ENCODE peak calls at places on chromosomes 11 and 22, in six cellular contexts. One of them, this sample, is unnamed.
A peak's percentile ranks its signal among the peaks of the same experiment; 100 is the strongest.

GRCh38 chr22:33117821-33118220 is 59.6 kb upstream of the SYN3 start:
- DNase-seq in cardiac fibroblast: no peak
- DNase-seq in skeletal muscle cell: no peak
- DNase-seq in IMR-90: no peak
- DNase-seq in HS-5: no peak
- DNase-seq in GM06990: no peak
- DNase-seq in this sample: no peak

GRCh38 chr11:75308986-75309385 is 42.5 kb downstream of the ARRB1 start:
- DNase-seq in skeletal muscle cell: no peak
- DNase-seq in cardiac fibroblast: no peak
- DNase-seq in IMR-90: no peak
- DNase-seq in GM06990: no peak
- DNase-seq in HS-5: no peak
- DNase-seq in this sample: no peak

GRCh38 chr22:30001459-30001858 is 78.8 kb upstream of the HORMAD2 start:
- DNase-seq in cardiac fibroblast: no peak
- DNase-seq in HS-5: no peak
- DNase-seq in skeletal muscle cell: no peak
- DNase-seq in GM06990: no peak
- DNase-seq in IMR-90: no peak
- DNase-seq in this sample: no peak

GRCh38 chr11:17386331-17387084 is 2.0 kb downstream of the KCNJ11 start:
- DNase-seq in HS-5: no peak
- DNase-seq in skeletal muscle cell: no peak
- DNase-seq in cardiac fibroblast: peak; percentile 61
- DNase-seq in IMR-90: peak; percentile 34
- DNase-seq in GM06990: peak; percentile 43
- DNase-seq in this sample: peak; percentile 66

GRCh38 chr11:23310276-23310675 is 450.0 kb upstream of the CCDC179 start:
- DNase-seq in GM06990: no peak
- DNase-seq in IMR-90: peak; percentile 63
- DNase-seq in HS-5: no peak
- DNase-seq in cardiac fibroblast: peak; percentile 37
- DNase-seq in skeletal muscle cell: peak; percentile 23
- DNase-seq in this sample: no peak

GRCh38 chr11:119422505-119423416 is at the start of gene THY1:
- DNase-seq in skeletal muscle cell: no peak
- DNase-seq in cardiac fibroblast: peak; percentile 43
- DNase-seq in GM06990: no peak
- DNase-seq in IMR-90: peak; percentile 64
- DNase-seq in HS-5: no peak
- DNase-seq in this sample: no peak

GRCh38 chr11:24661313-24661712 is 164.5 kb downstream of the LUZP2 start:
- DNase-seq in HS-5: no peak
- DNase-seq in GM06990: no peak
- DNase-seq in cardiac fibroblast: no peak
- DNase-seq in skeletal muscle cell: no peak
- DNase-seq in IMR-90: no peak
- DNase-seq in this sample: no peak

GRCh38 chr11:12585861-12586260 is 88.4 kb upstream of the TEAD1 start:
- DNase-seq in GM06990: no peak
- DNase-seq in cardiac fibroblast: peak; percentile 13
- DNase-seq in IMR-90: no peak
- DNase-seq in HS-5: no peak
- DNase-seq in skeletal muscle cell: no peak
- DNase-seq in this sample: no peak

GRCh38 chr11:88229303-88229702 is 54.1 kb upstream of the RAB38 start:
- DNase-seq in GM06990: no peak
- DNase-seq in HS-5: no peak
- DNase-seq in cardiac fibroblast: no peak
- DNase-seq in IMR-90: no peak
- DNase-seq in skeletal muscle cell: no peak
- DNase-seq in this sample: no peak

GRCh38 chr11:116683982-116684381 is 88.8 kb downstream of the BUD13 start:
- DNase-seq in GM06990: no peak
- DNase-seq in skeletal muscle cell: no peak
- DNase-seq in HS-5: no peak
- DNase-seq in IMR-90: no peak
- DNase-seq in cardiac fibroblast: no peak
- DNase-seq in this sample: no peak

GRCh38 chr22:45429424-45429823 is 15.9 kb downstream of the RIBC2 start:
- DNase-seq in IMR-90: no peak
- DNase-seq in skeletal muscle cell: no peak
- DNase-seq in cardiac fibroblast: no peak
- DNase-seq in HS-5: no peak
- DNase-seq in GM06990: no peak
- DNase-seq in this sample: no peak

GRCh38 chr22:49077586-49077985 is 750.1 kb downstream of the BRD1 start:
- DNase-seq in HS-5: no peak
- DNase-seq in GM06990: no peak
- DNase-seq in skeletal muscle cell: no peak
- DNase-seq in cardiac fibroblast: no peak
- DNase-seq in IMR-90: no peak
- DNase-seq in this sample: no peak

GRCh38 chr11:69378303-69379141 is 84.6 kb downstream of the MYEOV start:
- DNase-seq in skeletal muscle cell: no peak
- DNase-seq in HS-5: no peak
- DNase-seq in cardiac fibroblast: no peak
- DNase-seq in IMR-90: no peak
- DNase-seq in GM06990: no peak
- DNase-seq in this sample: no peak

GRCh38 chr11:86440305-86440716 is 65.6 kb downstream of the CCDC81 start:
- DNase-seq in skeletal muscle cell: peak; percentile 75
- DNase-seq in HS-5: no peak
- DNase-seq in cardiac fibroblast: peak; percentile 91
- DNase-seq in GM06990: no peak
- DNase-seq in IMR-90: peak; percentile 55
- DNase-seq in this sample: no peak

GRCh38 chr11:14973621-14974020 is 1.5 kb upstream of the CALCA start:
- DNase-seq in IMR-90: peak; percentile 4
- DNase-seq in HS-5: no peak
- DNase-seq in skeletal muscle cell: no peak
- DNase-seq in GM06990: peak; percentile 40
- DNase-seq in cardiac fibroblast: peak; percentile 11
- DNase-seq in this sample: peak; percentile 41

GRCh38 chr11:23590909-23591308 is 730.6 kb upstream of the CCDC179 start:
- DNase-seq in cardiac fibroblast: no peak
- DNase-seq in GM06990: no peak
- DNase-seq in HS-5: no peak
- DNase-seq in IMR-90: no peak
- DNase-seq in skeletal muscle cell: no peak
- DNase-seq in this sample: no peak

GRCh38 chr11:48007677-48008076 is 27.3 kb downstream of the PTPRJ start:
- DNase-seq in GM06990: no peak
- DNase-seq in IMR-90: no peak
- DNase-seq in skeletal muscle cell: no peak
- DNase-seq in cardiac fibroblast: no peak
- DNase-seq in HS-5: no peak
- DNase-seq in this sample: no peak

GRCh38 chr11:80651004-80651403 is 1210.2 kb upstream of the TENM4 start:
- DNase-seq in IMR-90: no peak
- DNase-seq in HS-5: no peak
- DNase-seq in cardiac fibroblast: no peak
- DNase-seq in GM06990: no peak
- DNase-seq in skeletal muscle cell: no peak
- DNase-seq in this sample: no peak

GRCh38 chr22:37419916-37420655 is 7.2 kb downstream of the ELFN2 start:
- DNase-seq in skeletal muscle cell: no peak
- DNase-seq in cardiac fibroblast: no peak
- DNase-seq in IMR-90: peak; percentile 17
- DNase-seq in GM06990: no peak
- DNase-seq in HS-5: no peak
- DNase-seq in this sample: peak; percentile 59

GRCh38 chr11:94528551-94528950 is 15.2 kb upstream of the FUT4 start:
- DNase-seq in HS-5: no peak
- DNase-seq in skeletal muscle cell: no peak
- DNase-seq in cardiac fibroblast: no peak
- DNase-seq in IMR-90: no peak
- DNase-seq in GM06990: no peak
- DNase-seq in this sample: no peak

GRCh38 chr11:10255388-10256125 is 38.5 kb downstream of the SBF2 start:
- DNase-seq in HS-5: no peak
- DNase-seq in IMR-90: peak; percentile 63
- DNase-seq in cardiac fibroblast: no peak
- DNase-seq in GM06990: no peak
- DNase-seq in skeletal muscle cell: no peak
- DNase-seq in this sample: no peak

GRCh38 chr11:56670984-56671383 is 7.5 kb downstream of the OR5AR1 start:
- DNase-seq in cardiac fibroblast: no peak
- DNase-seq in skeletal muscle cell: no peak
- DNase-seq in HS-5: no peak
- DNase-seq in IMR-90: no peak
- DNase-seq in GM06990: no peak
- DNase-seq in this sample: no peak

GRCh38 chr11:132914600-132914999 is 617.7 kb downstream of the OPCML start:
- DNase-seq in cardiac fibroblast: no peak
- DNase-seq in HS-5: no peak
- DNase-seq in IMR-90: no peak
- DNase-seq in GM06990: no peak
- DNase-seq in skeletal muscle cell: no peak
- DNase-seq in this sample: no peak

GRCh38 chr22:40346178-40347064 is at the start of gene ADSL:
- DNase-seq in skeletal muscle cell: peak; percentile 57
- DNase-seq in IMR-90: peak; percentile 79
- DNase-seq in cardiac fibroblast: peak; percentile 87
- DNase-seq in GM06990: peak; percentile 92
- DNase-seq in HS-5: peak; percentile 59
- DNase-seq in this sample: peak; percentile 88

This sample was measured in GM13977.